ENCODE peak calls at places on chromosomes 16 and 17, in four cellular contexts. One of them, this sample, is unnamed.

GRCh38 chr17:58516644-58517377 is 2.4 kb upstream of the MTMR4 start:
- DNase-seq in left ventricle myocardium inferior: no peak
- DNase-seq in omental fat pad: no peak
- DNase-seq in endothelial cell of umbilical vein: no peak
- DNase-seq in this sample: no peak

GRCh38 chr17:57002904-57003303 is 25.0 kb downstream of the SCPEP1 start:
- DNase-seq in left ventricle myocardium inferior: no peak
- DNase-seq in omental fat pad: no peak
- DNase-seq in endothelial cell of umbilical vein: no peak
- DNase-seq in this sample: no peak

GRCh38 chr16:143456-143855 is 5.0 kb upstream of the NPRL3 start:
- DNase-seq in left ventricle myocardium inferior: no peak
- DNase-seq in omental fat pad: no peak
- DNase-seq in endothelial cell of umbilical vein: no peak
- DNase-seq in this sample: no peak

GRCh38 chr17:27264068-27264812 is 29.7 kb upstream of the WSB1 start:
- DNase-seq in left ventricle myocardium inferior: no peak
- DNase-seq in omental fat pad: no peak
- DNase-seq in endothelial cell of umbilical vein: no peak
- DNase-seq in this sample: no peak

GRCh38 chr16:30395155-30395991 is at the start of gene ZNF48:
- DNase-seq in left ventricle myocardium inferior: peak
- DNase-seq in omental fat pad: no peak
- DNase-seq in endothelial cell of umbilical vein: peak
- DNase-seq in this sample: peak

GRCh38 chr17:27282054-27282501 is 11.8 kb upstream of the WSB1 start:
- DNase-seq in left ventricle myocardium inferior: no peak
- DNase-seq in omental fat pad: no peak
- DNase-seq in endothelial cell of umbilical vein: no peak
- DNase-seq in this sample: no peak

GRCh38 chr17:81615401-81615930 is 21.4 kb downstream of the NPLOC4 start:
- DNase-seq in left ventricle myocardium inferior: no peak
- DNase-seq in omental fat pad: no peak
- DNase-seq in endothelial cell of umbilical vein: no peak
- DNase-seq in this sample: no peak

GRCh38 chr16:18983565-18984424 is at the start of gene TMC7:
- DNase-seq in left ventricle myocardium inferior: peak
- DNase-seq in omental fat pad: peak
- DNase-seq in endothelial cell of umbilical vein: peak
- DNase-seq in this sample: peak

GRCh38 chr17:43360376-43360738 is 38.4 kb upstream of the ARL4D start:
- DNase-seq in left ventricle myocardium inferior: no peak
- DNase-seq in omental fat pad: no peak
- DNase-seq in endothelial cell of umbilical vein: peak
- DNase-seq in this sample: no peak

GRCh38 chr16:81586421-81586820 is 141.8 kb downstream of the CMIP start:
- DNase-seq in left ventricle myocardium inferior: no peak
- DNase-seq in omental fat pad: no peak
- DNase-seq in endothelial cell of umbilical vein: no peak
- DNase-seq in this sample: no peak

GRCh38 chr16:81581107-81581506 is 136.5 kb downstream of the CMIP start:
- DNase-seq in left ventricle myocardium inferior: no peak
- DNase-seq in omental fat pad: no peak
- DNase-seq in endothelial cell of umbilical vein: no peak
- DNase-seq in this sample: no peak

GRCh38 chr16:81583893-81584705 is 139.5 kb downstream of the CMIP start:
- DNase-seq in left ventricle myocardium inferior: no peak
- DNase-seq in omental fat pad: no peak
- DNase-seq in endothelial cell of umbilical vein: no peak
- DNase-seq in this sample: no peak

GRCh38 chr16:81585785-81586184 is 141.2 kb downstream of the CMIP start:
- DNase-seq in left ventricle myocardium inferior: no peak
- DNase-seq in omental fat pad: no peak
- DNase-seq in endothelial cell of umbilical vein: no peak
- DNase-seq in this sample: no peak

GRCh38 chr16:81582655-81583441 is 138.2 kb downstream of the CMIP start:
- DNase-seq in left ventricle myocardium inferior: no peak
- DNase-seq in omental fat pad: no peak
- DNase-seq in endothelial cell of umbilical vein: no peak
- DNase-seq in this sample: no peak
- TF ChIP-seq CTCF in left ventricle myocardium inferior: peak
- TF ChIP-seq CTCF in omental fat pad: no peak
- TF ChIP-seq CTCF in endothelial cell of umbilical vein: no peak
- TF ChIP-seq CTCF in this sample: no peak

GRCh38 chr17:55301521-55302406 is 37.0 kb downstream of the HLF start:
- DNase-seq in left ventricle myocardium inferior: no peak
- DNase-seq in omental fat pad: no peak
- DNase-seq in endothelial cell of umbilical vein: no peak
- DNase-seq in this sample: no peak

GRCh38 chr17:55303008-55303493 is 38.3 kb downstream of the HLF start:
- DNase-seq in left ventricle myocardium inferior: no peak
- DNase-seq in omental fat pad: no peak
- DNase-seq in endothelial cell of umbilical vein: no peak
- DNase-seq in this sample: no peak

GRCh38 chr17:55300479-55301290 is 35.9 kb downstream of the HLF start:
- DNase-seq in left ventricle myocardium inferior: no peak
- DNase-seq in omental fat pad: no peak
- DNase-seq in endothelial cell of umbilical vein: no peak
- DNase-seq in this sample: no peak

GRCh38 chr17:55303701-55304145 is 39.0 kb downstream of the HLF start:
- DNase-seq in left ventricle myocardium inferior: no peak
- DNase-seq in omental fat pad: no peak
- DNase-seq in endothelial cell of umbilical vein: no peak
- DNase-seq in this sample: no peak

GRCh38 chr17:55302407-55302787 is 37.6 kb downstream of the HLF start:
- DNase-seq in left ventricle myocardium inferior: no peak
- DNase-seq in omental fat pad: no peak
- DNase-seq in endothelial cell of umbilical vein: no peak
- DNase-seq in this sample: no peak
- TF ChIP-seq CTCF in left ventricle myocardium inferior: no peak
- TF ChIP-seq CTCF in omental fat pad: no peak
- TF ChIP-seq CTCF in endothelial cell of umbilical vein: no peak
- TF ChIP-seq CTCF in this sample: no peak

DNA sequence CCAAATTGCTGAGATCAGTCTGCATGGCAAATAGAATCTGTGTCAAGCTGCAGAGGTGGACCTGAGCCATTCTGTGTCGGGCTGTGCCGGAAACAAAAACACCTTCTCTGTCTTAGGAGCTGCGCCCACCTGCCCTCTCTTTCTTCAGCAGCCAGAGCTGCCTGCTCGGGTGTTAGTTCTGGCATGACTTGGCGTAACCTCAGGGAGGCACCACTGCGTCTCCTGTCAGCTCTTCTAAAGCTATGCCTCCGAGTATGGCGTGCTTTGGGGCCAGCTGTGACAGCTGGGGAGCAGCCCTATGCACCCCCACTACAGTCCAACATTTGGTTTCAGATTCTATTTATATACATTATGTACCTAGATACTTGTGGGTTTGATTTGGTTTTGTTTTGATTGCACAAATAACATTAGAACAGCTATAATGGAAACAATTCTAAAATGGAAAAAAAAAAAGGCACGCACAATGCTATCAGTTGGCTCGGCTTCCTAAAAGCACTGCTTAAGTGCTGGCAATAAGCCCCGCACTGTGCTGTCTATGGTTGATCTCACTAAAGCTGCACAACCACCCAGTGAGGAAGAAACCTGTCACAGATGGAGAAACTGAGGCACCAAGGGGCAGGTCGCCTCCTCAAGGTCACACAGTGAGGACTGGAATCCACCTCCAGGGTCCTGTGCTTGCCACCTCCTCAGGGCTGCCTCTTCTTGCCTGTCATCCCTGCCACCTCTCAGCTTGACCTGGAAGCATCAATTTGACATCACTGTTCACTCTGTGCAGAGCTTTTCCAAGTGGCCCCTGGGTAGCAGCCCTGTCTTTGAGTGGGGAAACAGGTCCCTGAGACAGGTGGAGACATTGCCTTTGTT is 18.7 kb upstream of the ADGRG1 start:
- DNase-seq in left ventricle myocardium inferior: no peak
- DNase-seq in omental fat pad: no peak
- DNase-seq in endothelial cell of umbilical vein: peak
- DNase-seq in this sample: no peak
- TF ChIP-seq CTCF in left ventricle myocardium inferior: peak
- TF ChIP-seq CTCF in omental fat pad: no peak
- TF ChIP-seq CTCF in endothelial cell of umbilical vein: no peak
- TF ChIP-seq CTCF in this sample: no peak

GRCh38 chr16:25110392-25110947 is 1.1 kb upstream of the LCMT1 start:
- DNase-seq in left ventricle myocardium inferior: no peak
- DNase-seq in omental fat pad: no peak
- DNase-seq in endothelial cell of umbilical vein: no peak
- DNase-seq in this sample: no peak

GRCh38 chr16:25109643-25110042 is 1.9 kb upstream of the LCMT1 start:
- DNase-seq in left ventricle myocardium inferior: no peak
- DNase-seq in omental fat pad: peak
- DNase-seq in endothelial cell of umbilical vein: peak
- DNase-seq in this sample: no peak

GRCh38 chr16:25114121-25114520 is 2.6 kb downstream of the LCMT1 start:
- DNase-seq in left ventricle myocardium inferior: no peak
- DNase-seq in omental fat pad: no peak
- DNase-seq in endothelial cell of umbilical vein: no peak
- DNase-seq in this sample: no peak

GRCh38 chr16:25108054-25108453 is 3.5 kb upstream of the LCMT1 start:
- DNase-seq in left ventricle myocardium inferior: no peak
- DNase-seq in omental fat pad: no peak
- DNase-seq in endothelial cell of umbilical vein: no peak
- DNase-seq in this sample: no peak

DNA sequence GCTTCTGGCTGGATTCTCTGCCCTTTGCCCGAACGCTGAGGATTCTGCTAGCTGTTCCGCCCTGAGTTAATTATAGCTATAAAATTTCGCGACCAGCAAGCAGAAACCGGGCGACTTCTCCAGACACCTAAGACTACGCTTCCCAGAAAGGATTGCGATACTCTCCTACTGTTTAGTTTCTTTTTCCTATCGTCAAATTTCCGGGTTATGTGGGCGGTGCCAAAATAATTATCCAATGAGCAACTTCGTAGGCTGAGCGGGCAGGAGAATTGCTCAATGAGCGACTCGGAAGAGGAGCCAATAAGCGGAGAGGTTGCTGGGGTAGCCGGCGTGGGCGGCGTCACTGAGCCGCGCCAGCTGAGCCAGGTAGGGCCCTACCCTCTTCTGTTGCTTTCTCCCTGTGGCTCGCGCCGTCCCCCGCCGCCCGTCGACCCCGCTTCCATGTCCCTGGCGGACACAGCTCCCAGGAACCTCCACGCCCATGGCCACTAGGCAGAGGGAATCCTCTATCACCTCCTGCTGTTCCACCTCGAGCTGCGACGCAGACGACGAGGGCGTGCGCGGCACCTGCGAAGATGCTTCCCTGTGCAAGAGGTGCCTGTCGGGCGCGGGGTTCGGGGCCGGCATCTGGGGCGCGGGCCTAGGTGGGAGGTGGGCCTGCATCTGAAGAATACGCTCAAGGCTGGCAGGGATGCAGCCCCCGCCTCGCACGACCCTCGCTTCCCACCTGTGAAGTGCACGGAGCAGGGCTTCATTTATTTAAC is at the start of gene LCMT1:
- DNase-seq in left ventricle myocardium inferior: peak
- DNase-seq in omental fat pad: peak
- DNase-seq in endothelial cell of umbilical vein: peak
- DNase-seq in this sample: peak
- TF ChIP-seq CTCF in left ventricle myocardium inferior: peak
- TF ChIP-seq CTCF in omental fat pad: no peak
- TF ChIP-seq CTCF in endothelial cell of umbilical vein: no peak
- TF ChIP-seq CTCF in this sample: no peak

GRCh38 chr16:58848662-58849002 is 114.5 kb upstream of the GOT2 start:
- DNase-seq in left ventricle myocardium inferior: no peak
- DNase-seq in omental fat pad: no peak
- DNase-seq in endothelial cell of umbilical vein: no peak
- DNase-seq in this sample: no peak

GRCh38 chr16:58847902-58848661 is 114.0 kb upstream of the GOT2 start:
- DNase-seq in left ventricle myocardium inferior: no peak
- DNase-seq in omental fat pad: no peak
- DNase-seq in endothelial cell of umbilical vein: no peak
- DNase-seq in this sample: no peak

GRCh38 chr16:58842156-58842555 is 108.0 kb upstream of the GOT2 start:
- DNase-seq in left ventricle myocardium inferior: no peak
- DNase-seq in omental fat pad: no peak
- DNase-seq in endothelial cell of umbilical vein: no peak
- DNase-seq in this sample: no peak

GRCh38 chr16:58842746-58843145 is 108.6 kb upstream of the GOT2 start:
- DNase-seq in left ventricle myocardium inferior: no peak
- DNase-seq in omental fat pad: no peak
- DNase-seq in endothelial cell of umbilical vein: no peak
- DNase-seq in this sample: no peak

DNA sequence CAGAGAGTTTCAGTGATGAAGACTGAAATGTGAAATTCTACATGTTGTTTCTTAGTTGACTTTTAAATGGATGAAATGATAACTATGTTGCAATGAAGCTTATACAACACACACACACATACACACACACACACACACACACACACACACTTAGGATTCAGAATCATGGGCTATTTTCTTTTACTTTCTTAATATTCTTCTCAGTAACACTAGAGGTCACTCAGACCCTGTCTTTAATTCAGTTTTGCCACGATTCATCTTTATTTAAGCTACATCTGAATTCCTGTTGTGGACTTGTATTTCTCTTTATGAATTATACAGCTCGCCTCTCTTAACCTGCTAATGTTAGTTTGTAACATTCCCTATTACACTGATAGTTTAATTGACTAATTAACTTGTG is 109.6 kb upstream of the GOT2 start:
- DNase-seq in left ventricle myocardium inferior: no peak
- DNase-seq in omental fat pad: no peak
- DNase-seq in endothelial cell of umbilical vein: peak
- DNase-seq in this sample: no peak
- TF ChIP-seq CTCF in left ventricle myocardium inferior: peak
- TF ChIP-seq CTCF in omental fat pad: no peak
- TF ChIP-seq CTCF in endothelial cell of umbilical vein: peak
- TF ChIP-seq CTCF in this sample: peak

DNA sequence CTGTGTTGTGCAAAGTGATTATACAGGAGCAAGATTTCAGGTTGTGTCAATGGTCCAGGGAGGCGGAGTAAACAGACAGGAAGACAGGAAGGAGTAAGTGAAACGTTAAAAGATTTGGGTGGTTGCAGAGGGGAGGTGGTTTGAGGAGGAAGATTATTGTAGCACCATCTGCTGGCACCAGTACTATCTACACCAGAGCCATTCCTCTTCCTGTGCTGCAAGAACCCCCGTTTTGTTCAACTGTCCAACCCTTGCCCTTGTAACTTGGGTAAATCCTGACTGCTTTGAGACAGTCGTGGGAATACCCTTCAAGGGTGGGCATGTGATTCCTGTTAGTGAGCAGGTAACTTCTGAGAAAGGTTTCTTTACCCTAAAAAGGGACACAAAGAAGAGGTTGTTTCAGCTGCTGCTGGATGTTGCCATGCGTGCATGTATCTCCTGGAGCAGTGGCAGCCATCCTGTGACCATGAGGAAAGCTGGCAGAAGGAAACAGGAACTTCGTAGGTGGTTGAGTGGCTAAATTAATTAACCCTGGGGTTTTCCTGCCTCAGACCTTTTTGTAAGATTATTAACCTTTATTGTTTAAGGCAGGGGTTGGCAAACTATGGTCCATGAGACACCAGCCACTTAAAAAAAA is 124.1 kb downstream of the PRKCA start:
- DNase-seq in left ventricle myocardium inferior: no peak
- DNase-seq in omental fat pad: no peak
- DNase-seq in endothelial cell of umbilical vein: no peak
- DNase-seq in this sample: no peak
- TF ChIP-seq CTCF in left ventricle myocardium inferior: peak
- TF ChIP-seq CTCF in omental fat pad: no peak
- TF ChIP-seq CTCF in endothelial cell of umbilical vein: no peak
- TF ChIP-seq CTCF in this sample: no peak